ENCODE peak calls at places on chromosomes 1 and 21, in eight cellular contexts. V is A549, X is cardiac fibroblast, Z is foreskin fibroblast, O is GM12865, F is fibroblast of lung, T is right atrium auricular region, U is heart left ventricle. A is an unnamed sample.

GRCh38 chr21:22791376-22791775 is 1793.2 kb downstream of the NCAM2 start:
- DNase-seq in O (no peak), F (no peak), T (no peak), X (no peak), Z (no peak), V (no peak), U (no peak), A (no peak)

GRCh38 chr1:39564941-39565340 is 11.6 kb downstream of the PABPC4 start:
- DNase-seq in O (no peak), F (no peak), V (no peak), T (no peak), Z (no peak), U (no peak), X (no peak), A (no peak)

GRCh38 chr21:24045775-24046215 is 1561.5 kb downstream of the MRPL39 start:
- DNase-seq in Z (no peak), X (peak; percentile 91), V (no peak), O (peak; percentile 28), T (peak; percentile 77), F (peak; percentile 94), U (peak; percentile 55), A (peak; percentile 82)

GRCh38 chr1:168110896-168111545 is 25.7 kb downstream of the GPR161 start:
- DNase-seq in U (no peak), X (peak; percentile 29), V (no peak), F (no peak), Z (no peak), T (no peak), O (no peak), A (no peak)

GRCh38 chr1:227316941-227317540 is 1.3 kb downstream of the CDC42BPA start:
- DNase-seq in V (no peak), O (no peak), X (peak; percentile 33), F (peak; percentile 39), Z (no peak), U (no peak), T (no peak), A (no peak)

GRCh38 chr1:66478116-66478515 is 55.8 kb upstream of the SGIP1 start:
- DNase-seq in X (peak; percentile 36), Z (peak; percentile 64), V (peak; percentile 3), T (no peak), U (no peak), F (peak; percentile 90), O (no peak), A (peak; percentile 92)

GRCh38 chr1:97074771-97075170 is 353.2 kb downstream of the PTBP2 start:
- DNase-seq in O (no peak), U (no peak), V (no peak), X (no peak), T (no peak), Z (no peak), F (peak; percentile 77), A (no peak)

GRCh38 chr1:172054172-172054571 is 212.9 kb downstream of the DNM3 start:
- DNase-seq in Z (no peak), V (no peak), X (peak; percentile 18), T (no peak), O (no peak), U (no peak), F (no peak), A (no peak)

GRCh38 chr1:154431586-154432373 is 26.6 kb downstream of the IL6R start:
- DNase-seq in F (peak; percentile 99), Z (peak; percentile 86), T (peak; percentile 86), O (no peak), U (no peak), X (peak; percentile 95), V (no peak), A (peak; percentile 90)

GRCh38 chr21:29360799-29361765 is 62.4 kb downstream of the BACH1 start:
- DNase-seq in X (no peak), T (no peak), U (no peak), O (no peak), F (no peak), Z (no peak), V (no peak), A (no peak)

GRCh38 chr1:236471653-236472052 is 52.1 kb upstream of the LGALS8 start:
- DNase-seq in X (no peak), V (no peak), Z (no peak), U (no peak), F (no peak), T (no peak), O (no peak), A (no peak)

GRCh38 chr1:46133181-46133658 is 791 bp upstream of the PIK3R3 start:
- DNase-seq in Z (no peak), T (no peak), X (no peak), U (peak; percentile 83), F (no peak), V (peak; percentile 69), O (peak; percentile 89), A (no peak)

GRCh38 chr1:21899972-21900371 is 37.1 kb downstream of the HSPG2 start:
- DNase-seq in V (no peak), O (no peak), X (peak; percentile 61), F (no peak), T (no peak), U (peak; percentile 78), Z (no peak), A (no peak)

GRCh38 chr1:1298861-1299685 is 8.7 kb downstream of the ACAP3 start:
- DNase-seq in X (peak; percentile 22), U (no peak), O (no peak), F (no peak), V (no peak), T (no peak), Z (no peak), A (no peak)

GRCh38 chr1:74463301-74463988 is 49.0 kb downstream of the LRRC53 start:
- DNase-seq in V (no peak), X (peak; percentile 13), O (peak; percentile 37), Z (no peak), U (no peak), T (no peak), F (peak; percentile 65), A (no peak)

GRCh38 chr1:224513787-224514209 is 79.2 kb upstream of the WDR26 start:
- DNase-seq in U (peak; percentile 81), V (peak; percentile 90), X (peak; percentile 84), F (peak; percentile 65), T (peak; percentile 83), Z (peak; percentile 75), O (peak; percentile 84), A (no peak)

DNA sequence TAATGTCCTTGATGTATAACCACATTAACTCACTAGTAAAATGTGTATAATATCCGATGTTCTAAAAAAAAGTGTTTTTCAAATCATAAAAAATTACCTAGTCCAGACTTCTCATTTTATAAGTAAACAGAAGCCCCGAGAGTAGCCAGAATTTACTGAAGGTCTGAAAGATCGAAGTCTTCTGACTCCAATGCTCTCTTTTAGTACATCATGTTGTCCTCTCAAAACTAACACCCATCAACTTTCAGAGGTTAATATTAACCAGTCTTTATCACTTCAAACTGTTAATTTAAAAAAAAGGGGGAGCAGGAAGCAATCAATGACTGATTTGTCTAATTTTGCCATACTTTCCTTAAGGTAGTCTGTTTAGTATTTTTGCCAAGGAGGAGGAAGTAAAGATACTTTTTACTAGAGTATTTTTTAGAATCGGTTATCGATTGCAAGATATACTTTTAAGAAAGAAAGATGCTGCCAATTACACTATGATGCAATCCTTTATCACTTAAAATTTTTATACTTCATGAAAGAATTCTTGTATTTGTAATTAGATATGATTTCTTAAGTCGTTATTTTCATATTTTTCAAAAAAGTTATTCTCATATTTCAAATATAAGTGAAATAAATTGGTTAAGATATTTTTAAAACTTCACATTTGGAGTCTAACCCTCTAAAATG is 25.5 kb downstream of the CCDC18 start:
- DNase-seq in Z (no peak), U (no peak), T (no peak), O (no peak), F (no peak), V (no peak), X (no peak), A (no peak)
- H3K4me3 ChIP-seq in Z (no peak overlapping the region), U (no peak overlapping the region), T (no peak overlapping the region), O (no peak overlapping the region), F (no peak overlapping the region), V (no peak overlapping the region), X (no peak overlapping the region), A (no peak overlapping the region)

DNA sequence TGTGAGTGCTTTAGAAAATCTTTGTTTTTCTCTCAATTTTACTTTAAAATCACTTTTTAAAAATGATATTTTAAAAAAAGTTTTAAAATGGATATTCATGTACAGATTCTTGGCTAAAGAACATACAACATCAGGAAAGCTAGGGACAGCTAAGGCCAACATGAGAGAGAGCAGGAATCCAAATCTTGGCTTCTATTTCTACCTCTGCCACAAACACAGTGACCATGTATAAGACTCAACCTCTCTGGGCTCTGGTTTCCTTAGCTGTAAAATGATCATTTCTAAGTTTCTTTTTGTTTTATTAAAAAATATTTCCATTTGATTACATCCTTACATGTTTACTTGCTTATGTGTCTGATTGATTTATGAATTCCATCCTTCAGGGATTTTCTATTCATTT is 1.2 kb downstream of the VCAM1 start:
- DNase-seq in U (no peak), O (no peak), F (no peak), X (no peak), Z (no peak), V (no peak), T (no peak), A (no peak)
- H3K4me3 ChIP-seq in U (peak overlapping the region; percentile 36), O (peak overlapping the region; percentile 1), F (no peak overlapping the region), X (no peak overlapping the region), Z (no peak overlapping the region), V (no peak overlapping the region), T (peak overlapping the region; percentile 13), A (no peak overlapping the region)

GRCh38 chr1:232902766-232903357 is 47.5 kb upstream of the NTPCR start:
- DNase-seq in Z (no peak), X (no peak), U (no peak), O (no peak), T (no peak), F (no peak), V (no peak), A (no peak)

GRCh38 chr1:232904131-232904530 is 46.3 kb upstream of the NTPCR start:
- DNase-seq in O (no peak), V (no peak), X (no peak), U (no peak), Z (no peak), T (no peak), F (no peak), A (no peak)

GRCh38 chr1:232906441-232906840 is 44.0 kb upstream of the NTPCR start:
- DNase-seq in F (no peak), O (no peak), U (no peak), X (no peak), V (no peak), Z (no peak), T (no peak), A (no peak)

GRCh38 chr1:232905324-232906034 is 44.9 kb upstream of the NTPCR start:
- DNase-seq in Z (no peak), X (no peak), T (no peak), F (peak; percentile 39), O (no peak), U (no peak), V (no peak), A (no peak)

DNA sequence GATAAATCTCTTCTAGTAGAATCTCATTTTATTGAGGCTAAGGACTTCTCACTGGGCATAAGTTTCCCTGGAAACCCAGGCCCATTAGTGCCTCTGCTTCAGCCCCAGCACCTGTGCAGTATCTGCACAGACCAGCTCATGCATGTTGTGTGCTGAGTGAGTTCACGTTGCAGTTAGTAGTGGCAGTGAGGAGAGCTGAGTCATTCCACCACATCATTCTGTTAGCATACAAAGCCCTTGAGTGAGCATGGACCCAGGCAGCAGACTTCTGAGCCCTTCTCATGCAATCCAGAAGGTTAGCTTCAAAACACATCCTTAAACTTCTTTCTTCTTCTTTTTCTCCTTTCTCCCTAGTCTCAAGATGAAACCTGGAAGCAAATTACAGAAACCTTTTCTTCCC is 45.8 kb upstream of the NTPCR start:
- DNase-seq in Z (peak; percentile 13), V (peak; percentile 17), X (no peak), F (peak; percentile 87), U (no peak), O (peak; percentile 55), T (no peak), A (peak; percentile 23)
- H3K4me3 ChIP-seq in Z (no peak overlapping the region), V (no peak overlapping the region), X (no peak overlapping the region), F (no peak overlapping the region), U (no peak overlapping the region), O (no peak overlapping the region), T (no peak overlapping the region), A (no peak overlapping the region)

GRCh38 chr1:163202833-163203451 is at the start of gene RGS5:
- DNase-seq in T (no peak), Z (no peak), X (peak; percentile 67), V (no peak), U (peak; percentile 25), O (no peak), F (peak; percentile 74), A (no peak)
- H3K4me3 ChIP-seq in T (peak within 1 kb of the TSS; percentile 15), Z (no peak within 1 kb of the TSS), X (no peak within 1 kb of the TSS), V (no peak within 1 kb of the TSS), U (peak within 1 kb of the TSS; percentile 47), O (no peak within 1 kb of the TSS), F (no peak within 1 kb of the TSS), A (no peak within 1 kb of the TSS)

A was measured in AG04449.